ENCODE peak calls at places on chromosome 6, in five cellular contexts. One of them, this sample, is unnamed.

GRCh38 chr6:137798261-137798660 is 68.8 kb upstream of the TNFAIP3 start:
- DNase-seq in astrocyte: peak; percentile 55
- DNase-seq in mammary epithelial cell: no peak
- DNase-seq in astrocyte of the spinal cord: no peak
- DNase-seq in ovary: no peak
- DNase-seq in this sample: peak; percentile 41

GRCh38 chr6:169862464-169863148 is 111.2 kb downstream of the ERMARD start:
- DNase-seq in astrocyte: no peak
- DNase-seq in mammary epithelial cell: peak; percentile 29
- DNase-seq in astrocyte of the spinal cord: no peak
- DNase-seq in ovary: no peak
- DNase-seq in this sample: no peak

GRCh38 chr6:154159126-154159525 is 120.1 kb downstream of the OPRM1 start:
- DNase-seq in astrocyte: no peak
- DNase-seq in mammary epithelial cell: no peak
- DNase-seq in astrocyte of the spinal cord: no peak
- DNase-seq in ovary: no peak
- DNase-seq in this sample: no peak

GRCh38 chr6:63476302-63476701 is 96.0 kb upstream of the LOC128125822 start:
- DNase-seq in astrocyte: no peak
- DNase-seq in mammary epithelial cell: no peak
- DNase-seq in astrocyte of the spinal cord: no peak
- DNase-seq in ovary: no peak
- DNase-seq in this sample: no peak

GRCh38 chr6:41757931-41758640 is 10.9 kb upstream of the PGC start:
- DNase-seq in astrocyte: peak; percentile 25
- DNase-seq in mammary epithelial cell: no peak
- DNase-seq in astrocyte of the spinal cord: no peak
- DNase-seq in ovary: no peak
- DNase-seq in this sample: no peak

GRCh38 chr6:79047072-79047471 is 31.0 kb downstream of the PHIP start:
- DNase-seq in astrocyte: no peak
- DNase-seq in mammary epithelial cell: no peak
- DNase-seq in astrocyte of the spinal cord: no peak
- DNase-seq in ovary: no peak
- DNase-seq in this sample: no peak

GRCh38 chr6:169155481-169155880 is 98.2 kb downstream of the THBS2 start:
- DNase-seq in astrocyte: no peak
- DNase-seq in mammary epithelial cell: no peak
- DNase-seq in astrocyte of the spinal cord: no peak
- DNase-seq in ovary: no peak
- DNase-seq in this sample: no peak

GRCh38 chr6:139628220-139628619 is 253.8 kb upstream of the CITED2 start:
- DNase-seq in astrocyte: no peak
- DNase-seq in mammary epithelial cell: no peak
- DNase-seq in astrocyte of the spinal cord: no peak
- DNase-seq in ovary: no peak
- DNase-seq in this sample: no peak

GRCh38 chr6:93008385-93008784 is 411.0 kb downstream of the EPHA7 start:
- DNase-seq in astrocyte: no peak
- DNase-seq in mammary epithelial cell: no peak
- DNase-seq in astrocyte of the spinal cord: peak; percentile 38
- DNase-seq in ovary: no peak
- DNase-seq in this sample: no peak

GRCh38 chr6:137155830-137156229 is 17.6 kb downstream of the IL22RA2 start:
- DNase-seq in astrocyte: peak; percentile 70
- DNase-seq in mammary epithelial cell: peak; percentile 93
- DNase-seq in astrocyte of the spinal cord: peak; percentile 62
- DNase-seq in ovary: no peak
- DNase-seq in this sample: no peak

GRCh38 chr6:44126320-44127149 is 717 bp downstream of the MRPL14 start:
- DNase-seq in astrocyte: peak; percentile 74
- DNase-seq in mammary epithelial cell: peak; percentile 79
- DNase-seq in astrocyte of the spinal cord: peak; percentile 80
- DNase-seq in ovary: peak; percentile 54
- DNase-seq in this sample: peak; percentile 67

GRCh38 chr6:10837692-10837996 is 695 bp downstream of the MAK start:
- DNase-seq in astrocyte: no peak
- DNase-seq in mammary epithelial cell: peak; percentile 7
- DNase-seq in astrocyte of the spinal cord: peak; percentile 18
- DNase-seq in ovary: no peak
- DNase-seq in this sample: peak; percentile 9

GRCh38 chr6:134198093-134198492 is 119.8 kb downstream of the SGK1 start:
- DNase-seq in astrocyte: peak; percentile 18
- DNase-seq in mammary epithelial cell: peak; percentile 11
- DNase-seq in astrocyte of the spinal cord: no peak
- DNase-seq in ovary: no peak
- DNase-seq in this sample: no peak

GRCh38 chr6:129748901-129749748 is 39.1 kb upstream of the ARHGAP18 start:
- DNase-seq in astrocyte: peak; percentile 72
- DNase-seq in mammary epithelial cell: peak; percentile 78
- DNase-seq in astrocyte of the spinal cord: peak; percentile 78
- DNase-seq in ovary: no peak
- DNase-seq in this sample: peak; percentile 52

GRCh38 chr6:129750390-129750789 is 40.4 kb upstream of the ARHGAP18 start:
- DNase-seq in astrocyte: no peak
- DNase-seq in mammary epithelial cell: no peak
- DNase-seq in astrocyte of the spinal cord: no peak
- DNase-seq in ovary: no peak
- DNase-seq in this sample: no peak

GRCh38 chr6:129749749-129750120 is 39.8 kb upstream of the ARHGAP18 start:
- DNase-seq in astrocyte: peak; percentile 81
- DNase-seq in mammary epithelial cell: peak; percentile 83
- DNase-seq in astrocyte of the spinal cord: peak; percentile 69
- DNase-seq in ovary: no peak
- DNase-seq in this sample: peak; percentile 90

GRCh38 chr6:129747588-129748112 is 37.7 kb upstream of the ARHGAP18 start:
- DNase-seq in astrocyte: no peak
- DNase-seq in mammary epithelial cell: no peak
- DNase-seq in astrocyte of the spinal cord: no peak
- DNase-seq in ovary: no peak
- DNase-seq in this sample: no peak

GRCh38 chr6:129748212-129748900 is 38.4 kb upstream of the ARHGAP18 start:
- DNase-seq in astrocyte: peak; percentile 30
- DNase-seq in mammary epithelial cell: peak; percentile 70
- DNase-seq in astrocyte of the spinal cord: peak; percentile 78
- DNase-seq in ovary: peak; percentile 33
- DNase-seq in this sample: peak; percentile 60
- TF ChIP-seq CTCF in astrocyte: no peak
- TF ChIP-seq CTCF in mammary epithelial cell: peak; percentile 42
- TF ChIP-seq CTCF in astrocyte of the spinal cord: no peak
- TF ChIP-seq CTCF in ovary: no peak
- TF ChIP-seq CTCF in this sample: no peak

GRCh38 chr6:157954150-157955117 is 27.2 kb upstream of the SYNJ2 start:
- DNase-seq in astrocyte: no peak
- DNase-seq in mammary epithelial cell: peak; percentile 56
- DNase-seq in astrocyte of the spinal cord: no peak
- DNase-seq in ovary: no peak
- DNase-seq in this sample: peak; percentile 76
- H3K4me3 ChIP-seq in astrocyte: no peak overlapping the region
- H3K4me3 ChIP-seq in mammary epithelial cell: peak overlapping the region; percentile 13
- H3K4me3 ChIP-seq in astrocyte of the spinal cord: no peak overlapping the region
- H3K4me3 ChIP-seq in ovary: peak overlapping the region; percentile 18
- H3K4me3 ChIP-seq in this sample: peak overlapping the region; percentile 37

DNA sequence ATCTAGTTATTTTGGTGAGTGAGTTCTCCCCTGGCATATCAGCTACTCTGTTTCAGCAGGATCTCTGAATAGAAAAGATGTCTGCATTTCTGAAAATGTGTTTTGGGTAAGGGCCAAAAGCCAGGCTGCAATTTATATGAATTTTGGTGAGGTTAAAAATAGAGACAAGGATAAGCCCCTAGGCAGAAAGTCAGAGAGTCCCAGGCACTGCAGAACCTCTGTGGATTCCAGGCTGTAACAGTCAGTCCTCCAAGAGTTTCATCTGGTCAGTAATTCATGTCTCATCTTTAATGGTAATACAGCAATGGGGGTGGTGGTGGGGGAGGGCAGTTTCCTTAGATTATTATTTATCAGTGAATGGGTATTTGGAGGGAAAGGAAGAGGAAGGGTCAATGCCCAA is 53.0 kb downstream of the HDGFL1 start:
- DNase-seq in astrocyte: no peak
- DNase-seq in mammary epithelial cell: no peak
- DNase-seq in astrocyte of the spinal cord: no peak
- DNase-seq in ovary: no peak
- DNase-seq in this sample: no peak
- TF ChIP-seq CTCF in astrocyte: no peak
- TF ChIP-seq CTCF in mammary epithelial cell: no peak
- TF ChIP-seq CTCF in astrocyte of the spinal cord: no peak
- TF ChIP-seq CTCF in ovary: no peak
- TF ChIP-seq CTCF in this sample: no peak

DNA sequence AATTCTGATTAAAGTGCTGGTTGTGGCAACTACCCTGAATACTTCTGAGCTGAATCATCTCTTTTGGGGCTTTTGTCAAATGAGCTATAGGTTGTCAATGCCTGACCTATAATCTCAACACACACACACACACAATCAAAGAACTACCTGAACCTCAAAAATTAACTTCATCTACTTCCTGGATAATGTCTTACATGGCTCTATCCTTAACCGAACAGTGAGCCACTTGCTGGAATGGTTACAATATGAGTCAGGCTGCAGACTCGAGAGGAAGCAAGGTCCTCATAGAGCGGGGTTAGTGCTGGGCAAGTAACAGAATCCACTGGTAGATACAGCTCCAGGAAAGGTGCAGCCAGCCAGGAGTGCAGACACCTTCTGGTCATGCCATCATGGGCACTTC is 70.6 kb upstream of the DST start:
- DNase-seq in astrocyte: peak; percentile 92
- DNase-seq in mammary epithelial cell: peak; percentile 84
- DNase-seq in astrocyte of the spinal cord: peak; percentile 88
- DNase-seq in ovary: peak; percentile 29
- DNase-seq in this sample: peak; percentile 82
- H3K4me3 ChIP-seq in astrocyte: peak overlapping the region; percentile 10
- H3K4me3 ChIP-seq in mammary epithelial cell: no peak overlapping the region
- H3K4me3 ChIP-seq in astrocyte of the spinal cord: no peak overlapping the region
- H3K4me3 ChIP-seq in ovary: no peak overlapping the region
- H3K4me3 ChIP-seq in this sample: no peak overlapping the region